ENCODE peak calls at places on chromosomes 1 and 21, in nine cellular contexts. D is ovary, F is K562, R is body of pancreas, V is A549, G is breast epithelium, M is transverse colon, J is esophagus squamous epithelium, Q is upper lobe of left lung. N is an unnamed sample. For H3K4me1, the result is how much of the 10 kb centered on the place peaks cover.

GRCh38 chr1:72892461-72892860 is 610.1 kb upstream of the NEGR1 start:
- DNase-seq in D (no peak), F (no peak), R (no peak), V (no peak), G (no peak), M (no peak), J (no peak), Q (no peak), N (no peak)

GRCh38 chr21:21003701-21004100 is 5.5 kb downstream of the NCAM2 start:
- DNase-seq in D (no peak), F (peak), R (no peak), V (no peak), G (no peak), M (no peak), J (no peak), Q (no peak), N (no peak)

GRCh38 chr1:215891266-215891665 is 324.2 kb downstream of the KCTD3 start:
- DNase-seq in D (no peak), F (no peak), R (no peak), V (no peak), G (no peak), M (no peak), J (no peak), Q (no peak), N (no peak)

GRCh38 chr1:118185083-118185899 is at the start of gene SPAG17:
- DNase-seq in D (peak), F (peak), R (peak), V (peak), G (peak), M (peak), J (no peak), Q (peak), N (no peak)

GRCh38 chr1:26472330-26472900 is at the start of gene HMGN2:
- DNase-seq in D (peak), F (peak), R (peak), V (peak), G (peak), M (peak), J (peak), Q (peak), N (peak)

GRCh38 chr1:229428256-229428655 is 5.6 kb downstream of the ACTA1 start:
- DNase-seq in D (no peak), F (no peak), R (no peak), V (no peak), G (no peak), M (no peak), J (no peak), Q (no peak), N (no peak)

GRCh38 chr1:155033524-155033923 is at the start of the genes DCST1 and DCST2:
- DNase-seq in D (no peak), F (no peak), R (no peak), V (no peak), G (no peak), M (no peak), J (no peak), Q (no peak), N (no peak)

GRCh38 chr1:184882649-184883303 is 91.5 kb downstream of the NIBAN1 start:
- DNase-seq in D (no peak), F (no peak), R (no peak), V (no peak), G (no peak), M (peak), J (no peak), Q (no peak), N (peak)

GRCh38 chr21:46097826-46098286 is at the start of gene COL6A2:
- DNase-seq in D (peak), F (peak), R (peak), V (peak), G (peak), M (peak), J (no peak), Q (peak), N (peak)

GRCh38 chr1:247331172-247331525 is 518 bp downstream of the ZNF496 start:
- DNase-seq in D (peak), F (peak), R (peak), V (peak), G (peak), M (peak), J (no peak), Q (peak), N (peak)

GRCh38 chr1:177181631-177182291 is 11.0 kb downstream of the BRINP2 start:
- DNase-seq in D (peak), F (peak), R (peak), V (peak), G (no peak), M (peak), J (no peak), Q (peak), N (peak)

GRCh38 chr1:64505944-64506658 is 36.2 kb downstream of the CACHD1 start:
- DNase-seq in D (no peak), F (peak), R (peak), V (no peak), G (peak), M (peak), J (no peak), Q (peak), N (no peak)

GRCh38 chr1:228283476-228284147 is 75.8 kb downstream of the OBSCN start:
- DNase-seq in D (no peak), F (no peak), R (peak), V (no peak), G (peak), M (peak), J (no peak), Q (peak), N (peak)

GRCh38 chr1:54819195-54819536 is 18.0 kb upstream of the TTC22 start:
- DNase-seq in D (no peak), F (no peak), R (no peak), V (no peak), G (no peak), M (no peak), J (no peak), Q (peak), N (no peak)

GRCh38 chr1:227192163-227192562 is 126.1 kb downstream of the CDC42BPA start:
- DNase-seq in D (no peak), F (peak), R (peak), V (no peak), G (no peak), M (peak), J (no peak), Q (no peak), N (no peak)

GRCh38 chr1:185008746-185009360 is 34.5 kb upstream of the NIBAN1 start:
- DNase-seq in D (no peak), F (no peak), R (no peak), V (no peak), G (no peak), M (no peak), J (no peak), Q (no peak), N (no peak)

GRCh38 chr1:43822040-43822439 is 111.6 kb upstream of the ARTN start:
- DNase-seq in D (no peak), F (no peak), R (no peak), V (peak), G (no peak), M (no peak), J (no peak), Q (no peak), N (peak)

GRCh38 chr1:25530348-25531081 is 12.9 kb upstream of the LDLRAP1 start:
- DNase-seq in D (no peak), F (no peak), R (no peak), V (no peak), G (no peak), M (no peak), J (no peak), Q (no peak), N (no peak)

GRCh38 chr21:45130324-45130774 is 56.0 kb downstream of the ADARB1 start:
- DNase-seq in D (peak), F (no peak), R (no peak), V (peak), G (no peak), M (no peak), J (no peak), Q (no peak), N (peak)

GRCh38 chr1:20153000-20153418 is 13.9 kb downstream of the PLA2G2F start:
- DNase-seq in D (no peak), F (no peak), R (no peak), V (no peak), G (no peak), M (no peak), J (no peak), Q (peak), N (peak)

GRCh38 chr1:159040206-159040605 is 30.5 kb downstream of the IFI16 start:
- DNase-seq in D (no peak), F (no peak), R (no peak), V (no peak), G (no peak), M (no peak), J (no peak), Q (no peak), N (no peak)

GRCh38 chr1:207993477-207994445 is 82.8 kb upstream of the CD34 start:
- DNase-seq in D (no peak), F (peak), R (no peak), V (no peak), G (no peak), M (no peak), J (no peak), Q (no peak), N (no peak)

GRCh38 chr1:168507271-168507670 is 36.5 kb downstream of the XCL2 start:
- DNase-seq in D (no peak), F (no peak), R (peak), V (no peak), G (no peak), M (no peak), J (no peak), Q (no peak), N (no peak)

GRCh38 chr1:196361112-196361714 is 247.0 kb downstream of the KCNT2 start:
- DNase-seq in D (no peak), F (peak), R (no peak), V (no peak), G (no peak), M (no peak), J (no peak), Q (no peak), N (no peak)

GRCh38 chr1:64161347-64162080 is 41.9 kb upstream of the UBE2U start:
- DNase-seq in D (no peak), F (no peak), R (no peak), V (no peak), G (no peak), M (no peak), J (no peak), Q (no peak), N (peak)

GRCh38 chr1:222670110-222670509 is 42.2 kb downstream of the AIDA start:
- DNase-seq in D (no peak), F (no peak), R (no peak), V (no peak), G (no peak), M (no peak), J (no peak), Q (no peak), N (no peak)

GRCh38 chr1:234658143-234658542 is 48.2 kb upstream of the IRF2BP2 start:
- DNase-seq in D (no peak), F (no peak), R (peak), V (no peak), G (peak), M (peak), J (no peak), Q (peak), N (no peak)

GRCh38 chr1:219271914-219272545 is 98.4 kb downstream of the LYPLAL1 start:
- DNase-seq in D (no peak), F (no peak), R (no peak), V (no peak), G (no peak), M (no peak), J (no peak), Q (no peak), N (no peak)

GRCh38 chr1:45018599-45019230 is 6.7 kb downstream of the UROD start:
- DNase-seq in D (peak), F (peak), R (peak), V (peak), G (peak), M (peak), J (no peak), Q (peak), N (no peak)

GRCh38 chr1:172398193-172398592 is 22.3 kb upstream of the C1orf105 start:
- DNase-seq in D (no peak), F (no peak), R (no peak), V (no peak), G (no peak), M (no peak), J (no peak), Q (no peak), N (peak)

GRCh38 chr1:21910528-21911204 is 26.4 kb downstream of the HSPG2 start:
- DNase-seq in D (no peak), F (no peak), R (no peak), V (no peak), G (no peak), M (no peak), J (no peak), Q (no peak), N (no peak)

GRCh38 chr1:21909787-21910503 is 27.2 kb downstream of the HSPG2 start:
- DNase-seq in D (peak), F (peak), R (no peak), V (no peak), G (no peak), M (no peak), J (no peak), Q (peak), N (peak)

GRCh38 chr1:21913258-21913657 is 23.9 kb downstream of the HSPG2 start:
- DNase-seq in D (no peak), F (no peak), R (no peak), V (no peak), G (no peak), M (no peak), J (no peak), Q (no peak), N (no peak)

GRCh38 chr1:21912038-21912758 is 24.9 kb downstream of the HSPG2 start:
- DNase-seq in D (no peak), F (no peak), R (no peak), V (no peak), G (no peak), M (no peak), J (no peak), Q (no peak), N (no peak)

GRCh38 chr1:21911205-21912001 is 25.7 kb downstream of the HSPG2 start:
- DNase-seq in D (peak), F (peak), R (no peak), V (no peak), G (no peak), M (no peak), J (no peak), Q (no peak), N (no peak)
- H3K4me1 ChIP-seq in D (under half), F (half or more), R (under half), V (under half), G (under half), M (half or more), J (half or more), Q (half or more), N (half or more)

GRCh38 chr1:100894622-100895539 is at the start of gene EXTL2:
- DNase-seq in D (peak), F (peak), R (peak), V (peak), G (peak), M (peak), J (peak), Q (peak), N (peak)

GRCh38 chr1:100896481-100896982 is 642 bp downstream of the SLC30A7 start:
- DNase-seq in D (no peak), F (peak), R (peak), V (peak), G (no peak), M (peak), J (peak), Q (peak), N (peak)

GRCh38 chr1:100893718-100894117 is 924 bp downstream of the EXTL2 start:
- DNase-seq in D (no peak), F (no peak), R (no peak), V (no peak), G (no peak), M (no peak), J (no peak), Q (no peak), N (no peak)

GRCh38 chr1:100892554-100892953 is 2.1 kb downstream of the EXTL2 start:
- DNase-seq in D (no peak), F (no peak), R (no peak), V (no peak), G (no peak), M (no peak), J (no peak), Q (no peak), N (no peak)

DNA sequence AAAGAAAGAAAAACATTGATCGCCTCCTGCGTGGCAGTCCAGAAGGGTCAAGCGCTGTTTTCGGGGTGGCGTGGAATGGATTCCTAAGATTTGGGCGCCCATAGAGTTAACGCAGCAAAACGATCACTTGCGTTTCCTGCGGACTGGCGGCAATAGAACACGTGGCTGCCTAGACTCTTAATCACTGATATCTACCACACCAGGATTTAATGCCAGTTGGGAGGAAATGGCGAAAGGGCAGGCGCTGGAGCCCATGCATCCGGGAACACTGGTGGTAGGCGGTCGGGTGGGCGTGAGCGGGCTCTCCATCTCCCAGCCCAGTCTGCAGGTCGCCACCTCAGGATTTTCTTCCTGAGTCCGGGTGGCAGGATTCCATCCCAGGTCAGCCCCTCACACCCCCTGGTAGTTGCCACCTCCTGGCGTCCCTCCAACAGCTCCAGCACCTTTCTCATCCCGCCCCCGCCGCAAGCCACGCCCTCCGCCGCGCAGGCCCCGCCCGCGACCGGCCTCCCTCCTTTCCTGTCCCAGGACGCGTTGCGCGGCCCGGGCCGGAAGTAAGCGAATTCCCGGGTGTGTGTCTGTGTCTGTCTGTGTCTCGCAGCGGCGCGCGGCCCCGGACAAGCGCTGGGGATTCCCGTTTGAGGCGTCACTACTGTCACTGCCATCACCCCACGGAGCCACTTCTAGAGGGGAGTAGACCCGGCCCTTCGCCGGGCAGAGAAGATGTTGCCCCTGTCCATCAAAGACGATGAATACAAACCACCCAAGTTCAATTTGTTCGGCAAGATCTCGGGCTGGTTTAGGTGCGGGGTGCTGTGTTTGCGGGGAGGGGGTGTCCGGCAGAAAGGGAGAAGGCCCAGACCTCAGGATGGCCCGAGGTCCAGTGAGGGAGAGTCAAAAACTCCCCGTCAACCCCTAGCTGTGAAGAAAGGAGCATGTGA is at the start of gene SLC30A7:
- DNase-seq in D (peak), F (peak), R (peak), V (peak), G (peak), M (peak), J (peak), Q (peak), N (peak)
- TF ChIP-seq POLR2A in D (peak), F (peak), R (peak), V (peak), G (peak), M (peak), J (peak), Q (peak), N (peak)

GRCh38 chr1:203776636-203777035 is 11.7 kb downstream of the LAX1 start:
- DNase-seq in D (no peak), F (peak), R (no peak), V (no peak), G (no peak), M (no peak), J (no peak), Q (no peak), N (no peak)
- TF ChIP-seq CTCF in D (no peak), F (peak), R (no peak), V (peak), G (no peak), M (no peak), J (no peak), Q (no peak), N (no peak)

GRCh38 chr1:151980287-151981177 is 13.1 kb downstream of the S100A10 start:
- DNase-seq in D (no peak), F (no peak), R (no peak), V (no peak), G (no peak), M (peak), J (no peak), Q (no peak), N (no peak)
- H3K4me1 ChIP-seq in D (under half), F (under half), R (under half), V (half or more), G (under half), M (under half), J (under half), Q (under half), N (under half)

GRCh38 chr1:201889092-201889968 is 632 bp downstream of the SHISA4 start:
- DNase-seq in D (no peak), F (no peak), R (no peak), V (no peak), G (no peak), M (no peak), J (no peak), Q (no peak), N (peak)

GRCh38 chr1:201886103-201886885 is 2.4 kb upstream of the SHISA4 start:
- DNase-seq in D (no peak), F (peak), R (no peak), V (no peak), G (no peak), M (no peak), J (no peak), Q (no peak), N (no peak)

GRCh38 chr1:201890223-201890622 is 1.5 kb downstream of the SHISA4 start:
- DNase-seq in D (no peak), F (no peak), R (no peak), V (no peak), G (no peak), M (no peak), J (no peak), Q (no peak), N (peak)

GRCh38 chr1:201887116-201887866 is 1.4 kb upstream of the SHISA4 start:
- DNase-seq in D (no peak), F (peak), R (no peak), V (no peak), G (no peak), M (no peak), J (no peak), Q (no peak), N (no peak)

DNA sequence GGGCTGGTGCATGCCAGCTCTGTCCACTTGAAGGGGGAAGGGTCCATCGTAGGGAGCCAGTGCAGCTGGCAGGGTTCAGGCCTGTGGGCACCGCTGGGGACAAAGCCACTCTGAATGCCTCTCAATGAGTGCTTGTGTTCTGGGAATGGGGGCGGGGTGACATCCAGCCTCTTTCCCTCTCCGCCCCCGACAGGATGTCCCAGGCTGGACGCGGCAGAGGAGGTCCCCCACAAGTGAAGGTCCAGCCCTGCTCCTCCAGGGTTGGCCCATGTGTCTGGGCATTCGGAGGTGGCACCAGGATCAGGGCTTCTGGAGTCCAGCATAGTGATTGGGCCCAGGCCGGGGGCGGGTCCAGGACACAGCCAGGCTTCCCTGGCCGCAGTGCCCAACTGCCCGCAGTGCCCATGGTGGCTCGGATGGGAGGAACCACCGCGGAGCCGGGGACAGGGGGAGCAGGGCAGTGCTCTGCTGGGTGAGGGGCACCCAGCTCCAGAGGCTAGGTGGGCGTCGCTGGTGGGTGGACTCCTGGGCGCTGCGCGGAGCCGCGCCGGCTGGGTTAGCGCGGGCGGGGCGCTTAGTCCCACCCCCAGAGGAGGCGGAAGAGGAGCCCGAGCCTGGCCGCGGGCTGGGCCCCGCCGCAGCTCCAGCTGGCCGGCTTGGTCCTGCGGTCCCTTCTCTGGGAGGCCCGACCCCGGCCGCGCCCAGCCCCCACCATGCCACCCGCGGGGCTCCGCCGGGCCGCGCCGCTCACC is at the start of gene SHISA4:
- DNase-seq in D (peak), F (peak), R (peak), V (peak), G (peak), M (peak), J (no peak), Q (peak), N (peak)
- TF ChIP-seq POLR2A in D (peak), F (no peak), R (peak), V (peak), G (no peak), M (peak), J (peak), Q (peak), N (peak)